ENCODE peak calls at places on chromosomes 16 and 17, in six cellular contexts. E is fibroblast of mammary gland, N is DMS153, X is aorta, S is GM23248, L is cardiac muscle cell. P is an unnamed sample.

GRCh38 chr17:15490634-15491261 is 23.3 kb upstream of the CDRT4 start:
- DNase-seq in E (peak), N (no peak), X (peak), S (peak), L (peak), P (peak)

GRCh38 chr17:50548831-50549230 is 1.9 kb downstream of the SPATA20 start:
- DNase-seq in E (no peak), N (no peak), X (no peak), S (no peak), L (no peak), P (no peak)

GRCh38 chr17:75588546-75589016 is 981 bp downstream of the MYO15B start:
- DNase-seq in E (no peak), N (no peak), X (peak), S (no peak), L (no peak), P (no peak)

GRCh38 chr17:79007504-79008381 is 1.8 kb downstream of the CANT1 start:
- DNase-seq in E (no peak), N (no peak), X (no peak), S (peak), L (no peak), P (no peak)

GRCh38 chr16:21167360-21167759 is 8.9 kb downstream of the LDAF1 start:
- DNase-seq in E (peak), N (no peak), X (no peak), S (peak), L (no peak), P (no peak)

GRCh38 chr16:68367034-68367433 is 56.2 kb downstream of the PRMT7 start:
- DNase-seq in E (peak), N (no peak), X (no peak), S (peak), L (peak), P (peak)

GRCh38 chr17:80941743-80942211 is 49.9 kb upstream of the CHMP6 start:
- DNase-seq in E (no peak), N (no peak), X (peak), S (peak), L (peak), P (no peak)

GRCh38 chr17:60559995-60560859 is 34.2 kb upstream of the APPBP2 start:
- DNase-seq in E (no peak), N (no peak), X (no peak), S (no peak), L (no peak), P (no peak)

GRCh38 chr17:50661795-50662391 is 27.2 kb downstream of the ABCC3 start:
- DNase-seq in E (peak), N (peak), X (peak), S (peak), L (peak), P (no peak)

GRCh38 chr16:17070882-17071592 is 399.7 kb downstream of the XYLT1 start:
- DNase-seq in E (peak), N (no peak), X (peak), S (peak), L (no peak), P (no peak)

GRCh38 chr16:76941091-76941490 is 249.9 kb upstream of the MON1B start:
- DNase-seq in E (no peak), N (no peak), X (no peak), S (no peak), L (no peak), P (no peak)

GRCh38 chr17:78925662-78926555 is 722 bp upstream of the TIMP2 start:
- DNase-seq in E (peak), N (no peak), X (peak), S (peak), L (peak), P (peak)

GRCh38 chr16:87824991-87825841 is 44.1 kb downstream of the SLC7A5 start:
- DNase-seq in E (no peak), N (no peak), X (no peak), S (no peak), L (no peak), P (no peak)

GRCh38 chr16:2468142-2468724 is 2.9 kb upstream of the NTN3 start:
- DNase-seq in E (no peak), N (peak), X (no peak), S (peak), L (no peak), P (no peak)

GRCh38 chr16:27762441-27762840 is 212.5 kb downstream of the KATNIP start:
- DNase-seq in E (no peak), N (no peak), X (no peak), S (peak), L (peak), P (no peak)

GRCh38 chr17:78781339-78782304 is at the start of gene CYTH1:
- DNase-seq in E (peak), N (no peak), X (peak), S (peak), L (peak), P (peak)

GRCh38 chr17:82097187-82097918 is 683 bp downstream of the FASN start:
- DNase-seq in E (peak), N (no peak), X (peak), S (peak), L (peak), P (no peak)

GRCh38 chr17:40422990-40423611 is 5.4 kb upstream of the TOP2A start:
- DNase-seq in E (no peak), N (no peak), X (no peak), S (no peak), L (no peak), P (peak)

GRCh38 chr17:7856081-7856791 is 1.1 kb downstream of the NAA38 start:
- DNase-seq in E (peak), N (no peak), X (peak), S (peak), L (peak), P (peak)

GRCh38 chr16:29852654-29853053 is 10.4 kb downstream of the CDIPT start:
- DNase-seq in E (peak), N (no peak), X (no peak), S (peak), L (peak), P (no peak)

GRCh38 chr17:7589204-7589868 is 558 bp downstream of the SOX15 start:
- DNase-seq in E (peak), N (no peak), X (peak), S (peak), L (peak), P (peak)

GRCh38 chr17:40648326-40648968 is 829 bp upstream of the SMARCE1 start:
- DNase-seq in E (peak), N (no peak), X (no peak), S (peak), L (no peak), P (peak)

GRCh38 chr17:13154403-13154802 is 136.6 kb upstream of the ELAC2 start:
- DNase-seq in E (no peak), N (no peak), X (no peak), S (peak), L (no peak), P (no peak)

GRCh38 chr16:28879261-28879840 is 1.1 kb downstream of the ATP2A1 start:
- DNase-seq in E (no peak), N (no peak), X (no peak), S (no peak), L (no peak), P (no peak)

GRCh38 chr16:12764813-12765212 is 38.9 kb downstream of the CPPED1 start:
- DNase-seq in E (no peak), N (no peak), X (no peak), S (no peak), L (no peak), P (no peak)

GRCh38 chr16:3180445-3180878 is 7.5 kb upstream of the OR1F1 start:
- DNase-seq in E (no peak), N (no peak), X (no peak), S (no peak), L (no peak), P (no peak)

GRCh38 chr17:37375685-37376084 is at the start of gene C17orf78:
- DNase-seq in E (no peak), N (no peak), X (no peak), S (no peak), L (no peak), P (no peak)

GRCh38 chr16:22073350-22073749 is 19.0 kb upstream of the VWA3A start:
- DNase-seq in E (no peak), N (no peak), X (no peak), S (peak), L (peak), P (no peak)

GRCh38 chr16:676565-677297 is 1.3 kb downstream of the RHBDL1 start:
- DNase-seq in E (no peak), N (peak), X (no peak), S (no peak), L (no peak), P (no peak)

GRCh38 chr17:73646409-73647305 is 2.4 kb upstream of the SDK2 start:
- DNase-seq in E (peak), N (no peak), X (no peak), S (peak), L (peak), P (peak)

P was measured in Kasumi-1.